ENCODE peak calls at places on chromosomes 2 and 18, in seven cellular contexts. N is heart left ventricle; V is CD8-positive, alpha-beta memory T cell; O is stomach; L is fibroblast of lung; A is cardiac muscle cell; M is uterus. Q is an unnamed sample. For H3K27me3, the result is how much of the 10 kb centered on the place peaks cover.

GRCh38 chr2:217035967-217036366 is 176.1 kb upstream of the TNP1 start:
- DNase-seq in N (peak), V (no peak), O (no peak), L (no peak), A (no peak), M (peak), Q (no peak)

GRCh38 chr18:3816601-3817363 is 366.8 kb downstream of the TGIF1 start:
- DNase-seq in N (no peak), V (no peak), O (no peak), L (peak), A (no peak), M (peak), Q (no peak)

GRCh38 chr18:1528447-1528846 is 623.8 kb downstream of the ADCYAP1 start:
- DNase-seq in N (no peak), V (no peak), O (no peak), L (no peak), A (no peak), M (no peak), Q (no peak)

GRCh38 chr2:210676067-210676466 is 119.7 kb downstream of the CPS1 start:
- DNase-seq in N (no peak), V (no peak), O (no peak), L (no peak), A (no peak), M (no peak), Q (no peak)

GRCh38 chr2:146079216-146079615 is 1559.3 kb upstream of the ZEB2 start:
- DNase-seq in N (no peak), V (no peak), O (no peak), L (no peak), A (no peak), M (no peak), Q (no peak)

GRCh38 chr2:212863185-212863588 is 288.2 kb downstream of the IKZF2 start:
- DNase-seq in N (no peak), V (peak), O (peak), L (peak), A (peak), M (no peak), Q (peak)

GRCh38 chr18:52963481-52963880 is 623.5 kb downstream of the DCC start:
- DNase-seq in N (no peak), V (no peak), O (no peak), L (no peak), A (no peak), M (no peak), Q (no peak)

GRCh38 chr2:20560011-20560410 is 90.9 kb downstream of the HS1BP3 start:
- DNase-seq in N (no peak), V (no peak), O (no peak), L (no peak), A (no peak), M (no peak), Q (no peak)

GRCh38 chr18:3520230-3521085 is 70.5 kb downstream of the TGIF1 start:
- DNase-seq in N (no peak), V (no peak), O (no peak), L (no peak), A (no peak), M (no peak), Q (no peak)

DNA sequence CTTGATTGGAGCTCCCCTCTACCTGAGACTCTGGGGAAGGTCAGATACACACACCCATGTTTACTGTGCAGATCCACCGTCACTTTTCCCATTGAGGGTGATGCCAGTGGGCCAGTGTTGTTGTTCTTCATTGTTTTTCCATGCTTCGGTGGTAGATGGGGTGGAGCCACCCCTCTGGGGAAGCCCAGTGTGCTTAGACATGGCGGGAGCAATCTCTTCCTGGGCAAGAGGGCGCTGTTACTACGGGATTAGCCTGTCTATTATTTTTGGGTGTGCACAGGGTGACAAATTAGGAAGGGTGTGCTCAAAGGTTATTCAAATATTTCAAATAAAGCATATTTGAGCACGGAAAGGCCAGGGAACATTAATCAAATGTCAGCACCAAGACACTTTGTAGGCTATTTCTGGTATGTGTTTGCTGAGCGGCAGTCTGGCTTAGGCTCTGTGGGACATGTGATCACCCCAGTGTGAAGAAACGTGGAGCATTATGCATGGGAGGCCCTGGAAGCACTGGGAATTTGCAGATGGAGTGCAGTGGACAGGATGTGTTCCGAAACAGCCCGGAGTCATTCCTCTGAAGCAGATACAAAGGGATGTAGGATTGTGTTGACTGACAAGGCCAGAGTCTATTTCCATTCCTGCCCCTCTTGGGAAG is 34.8 kb upstream of the SMIM21 start:
- DNase-seq in N (no peak), V (no peak), O (no peak), L (no peak), A (peak), M (no peak), Q (no peak)
- H3K27me3 ChIP-seq in N (under half), V (under half), O (under half), L (under half), A (under half), M (under half), Q (under half)

DNA sequence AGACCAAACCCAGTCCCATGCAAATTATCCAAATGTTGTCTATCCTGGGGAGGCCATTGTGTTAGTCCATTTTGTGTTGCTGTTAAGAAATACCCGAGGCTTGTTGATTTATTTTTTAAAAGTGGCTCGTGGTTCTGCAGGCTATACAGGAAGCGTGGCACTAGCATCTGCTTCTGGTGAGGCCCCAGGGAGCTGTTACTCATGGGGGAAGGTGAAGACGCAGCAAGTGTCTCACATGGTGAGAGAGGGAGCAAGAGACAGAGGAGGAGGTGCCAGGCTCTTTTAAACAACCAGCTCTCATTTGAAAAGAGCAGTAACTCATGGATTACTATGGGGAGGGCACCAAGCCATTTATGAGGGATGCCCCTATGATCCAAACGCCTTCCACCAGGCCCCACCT is 80.3 kb upstream of the ARL4C start:
- DNase-seq in N (no peak), V (no peak), O (no peak), L (no peak), A (no peak), M (no peak), Q (no peak)
- H3K4me3 ChIP-seq in N (no peak), V (no peak), O (no peak), L (no peak), A (no peak), M (no peak), Q (no peak)

DNA sequence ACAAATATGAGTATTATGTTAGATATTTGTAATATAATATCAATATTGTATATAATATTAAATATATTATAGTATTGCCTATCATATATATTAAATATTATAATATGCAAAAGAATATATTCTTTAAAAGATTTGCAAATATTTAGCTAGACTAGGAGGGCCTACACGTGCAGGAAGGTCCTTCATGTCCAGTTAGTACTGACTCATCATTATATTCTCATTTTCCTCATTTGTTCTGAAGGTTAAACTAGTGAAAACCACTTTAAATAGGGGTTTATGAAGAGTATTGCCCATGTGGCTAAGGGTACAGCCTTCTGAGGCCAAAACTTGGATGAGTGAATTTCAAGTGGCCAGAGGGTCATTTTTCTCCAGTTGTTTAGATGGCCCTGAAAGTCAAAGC is 293.0 kb upstream of the VRK2 start:
- DNase-seq in N (no peak), V (no peak), O (no peak), L (no peak), A (no peak), M (no peak), Q (no peak)
- H3K27ac ChIP-seq in N (no peak), V (no peak), O (no peak), L (no peak), A (no peak), M (no peak), Q (no peak)

DNA sequence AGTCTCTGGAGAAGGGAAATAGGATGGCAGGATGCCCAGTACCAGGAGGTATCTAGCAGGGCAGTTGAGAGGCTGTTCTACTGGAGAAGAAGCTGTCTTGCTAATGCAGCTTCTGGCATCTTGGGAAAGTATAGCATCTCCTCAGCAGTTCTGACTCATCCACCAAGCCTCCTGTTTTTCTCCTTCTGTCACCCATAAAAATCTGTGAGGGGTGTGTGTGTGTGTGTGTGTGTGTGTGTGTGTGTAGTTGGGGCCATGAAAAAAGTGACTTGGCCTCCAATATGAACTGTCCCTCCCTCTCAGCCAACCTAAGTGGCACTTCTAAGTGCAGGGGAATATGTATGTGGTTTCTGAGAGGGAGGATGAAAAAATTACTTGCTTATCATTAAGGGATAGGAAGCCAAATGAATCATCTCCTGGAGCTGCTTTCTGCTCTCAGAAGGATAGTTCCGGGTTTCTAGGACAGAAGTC is 83.9 kb downstream of the CBLN2 start:
- DNase-seq in N (no peak), V (no peak), O (no peak), L (peak), A (no peak), M (no peak), Q (no peak)
- H3K27me3 ChIP-seq in N (under half), V (under half), O (under half), L (under half), A (under half), M (under half), Q (under half)

GRCh38 chr2:233202531-233202944 is 48.9 kb upstream of the ATG16L1 start:
- DNase-seq in N (no peak), V (no peak), O (no peak), L (no peak), A (no peak), M (no peak), Q (no peak)
- H3K4me3 ChIP-seq in N (no peak), V (no peak), O (no peak), L (no peak), A (no peak), M (no peak), Q (no peak)

GRCh38 chr2:219284501-219285347 is 5.6 kb downstream of the DNAJB2 start:
- DNase-seq in N (no peak), V (no peak), O (no peak), L (no peak), A (no peak), M (no peak), Q (no peak)
- H3K27ac ChIP-seq in N (no peak), V (no peak), O (peak), L (no peak), A (no peak), M (peak), Q (no peak)

GRCh38 chr18:11146238-11146946 is 3.0 kb downstream of the PIEZO2 start:
- DNase-seq in N (peak), V (no peak), O (no peak), L (no peak), A (no peak), M (no peak), Q (no peak)
- H3K27me3 ChIP-seq in N (under half), V (under half), O (under half), L (under half), A (half or more), M (under half), Q (under half)

GRCh38 chr2:76323381-76323780 is 612.7 kb upstream of the GCFC2 start:
- DNase-seq in N (no peak), V (no peak), O (no peak), L (no peak), A (no peak), M (no peak), Q (no peak)
- H3K4me3 ChIP-seq in N (no peak), V (no peak), O (no peak), L (no peak), A (no peak), M (no peak), Q (no peak)

GRCh38 chr18:69949538-69949936 is 1.9 kb upstream of the CD226 start:
- DNase-seq in N (no peak), V (no peak), O (no peak), L (no peak), A (no peak), M (no peak), Q (no peak)
- H3K27ac ChIP-seq in N (no peak), V (no peak), O (no peak), L (no peak), A (no peak), M (no peak), Q (no peak)

DNA sequence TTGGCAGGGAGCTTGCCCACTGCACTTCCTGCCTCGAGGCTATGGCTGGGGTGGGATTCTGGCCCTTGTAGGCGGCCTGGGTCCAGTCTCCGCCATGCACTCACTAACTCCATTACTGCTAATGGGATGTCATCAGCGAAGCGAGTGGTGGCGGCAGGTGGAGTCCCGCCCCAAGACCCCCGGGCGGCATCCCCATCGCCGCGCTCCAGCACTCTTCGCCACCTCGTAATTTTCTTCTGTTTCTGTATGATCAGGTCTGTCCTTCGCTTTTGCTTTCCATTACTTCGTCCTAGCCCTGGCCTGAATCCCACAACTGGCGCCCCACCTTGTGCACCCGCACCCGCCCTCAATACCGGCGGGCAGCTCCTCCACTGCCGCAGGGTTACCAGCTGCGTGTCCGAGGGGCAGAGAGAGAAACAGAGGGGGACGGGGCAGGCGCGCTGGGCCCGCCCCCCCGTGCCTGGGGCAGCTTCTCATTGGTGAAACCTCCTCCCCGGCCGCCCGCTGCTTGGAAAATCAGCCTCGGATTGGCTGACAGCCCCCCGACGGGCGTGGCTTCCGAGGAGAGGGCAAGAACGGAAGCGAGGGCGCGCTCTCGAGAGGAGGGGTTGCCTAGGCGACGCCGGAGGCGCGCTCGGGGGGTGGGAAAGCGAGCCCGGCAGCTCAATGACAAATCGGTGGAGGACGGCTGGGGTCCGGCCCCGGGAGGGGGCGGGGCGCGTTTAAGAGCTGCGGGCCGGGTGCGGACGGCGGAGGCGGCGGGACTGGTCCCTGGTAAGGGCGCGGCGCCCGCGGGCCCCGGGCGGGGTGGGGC is at the start of gene RALB:
- DNase-seq in N (peak), V (peak), O (peak), L (peak), A (peak), M (peak), Q (peak)
- H3K27me3 ChIP-seq in N (under half), V (under half), O (under half), L (under half), A (under half), M (under half), Q (under half)

Q was measured in iPS DF 6.9.